ENCODE peak calls at places on chromosomes 6 and 20, in five cellular contexts. G is activated naive CD8-positive, alpha-beta T cell treated with anti-CD3 and anti-CD28 coated beads, Interleukin-2, amount 50 U/mL, for 24 hours; B is smooth muscle cell of the brain vasculature; J is heart right ventricle; L is heart left ventricle. N is an unnamed sample.
A peak's percentile ranks its signal among the peaks of the same experiment; 100 is the strongest.

GRCh38 chr6:72739368-72739779 is 117.5 kb downstream of the KCNQ5 start:
- DNase-seq in G (no peak), B (no peak), J (no peak), L (no peak), N (no peak)

GRCh38 chr20:41509801-41510200 is 108.4 kb downstream of the CHD6 start:
- DNase-seq in G (no peak), B (no peak), J (peak; percentile 31), L (peak; percentile 59), N (no peak)

GRCh38 chr6:123716506-123716905 is 79.8 kb upstream of the TRDN start:
- DNase-seq in G (no peak), B (no peak), J (no peak), L (no peak), N (no peak)

GRCh38 chr20:11807070-11807741 is 110.5 kb upstream of the BTBD3 start:
- DNase-seq in G (no peak), B (peak; percentile 40), J (no peak), L (no peak), N (no peak)

GRCh38 chr6:41713161-41713649 is 22.2 kb downstream of the TFEB start:
- DNase-seq in G (no peak), B (no peak), J (peak; percentile 77), L (peak; percentile 73), N (no peak)

GRCh38 chr6:52013035-52013434 is 74.4 kb downstream of the PKHD1 start:
- DNase-seq in G (no peak), B (no peak), J (no peak), L (no peak), N (no peak)

GRCh38 chr6:24122139-24122538 is 3.9 kb upstream of the NRSN1 start:
- DNase-seq in G (no peak), B (no peak), J (no peak), L (no peak), N (no peak)

GRCh38 chr6:134619789-134620188 is 301.9 kb upstream of the SGK1 start:
- DNase-seq in G (no peak), B (peak; percentile 44), J (no peak), L (no peak), N (no peak)

GRCh38 chr6:43807228-43808061 is 37.4 kb downstream of the VEGFA start:
- DNase-seq in G (no peak), B (no peak), J (no peak), L (no peak), N (no peak)

GRCh38 chr6:138560130-138560850 is 61.0 kb upstream of the NHSL1 start:
- DNase-seq in G (no peak), B (no peak), J (no peak), L (no peak), N (no peak)

GRCh38 chr20:1094706-1095220 is 23.6 kb upstream of the PSMF1 start:
- DNase-seq in G (no peak), B (no peak), J (no peak), L (no peak), N (no peak)

GRCh38 chr6:46189726-46190125 is 18.9 kb upstream of the ENPP5 start:
- DNase-seq in G (no peak), B (no peak), J (no peak), L (no peak), N (no peak)

GRCh38 chr6:63805808-63806572 is 170.4 kb downstream of the PHF3 start:
- DNase-seq in G (no peak), B (no peak), J (no peak), L (no peak), N (no peak)

GRCh38 chr20:6583134-6583738 is 184.2 kb upstream of the BMP2 start:
- DNase-seq in G (no peak), B (no peak), J (peak; percentile 47), L (peak; percentile 32), N (no peak)

GRCh38 chr20:51563597-51564332 is 21.2 kb upstream of the NFATC2 start:
- DNase-seq in G (peak; percentile 31), B (peak; percentile 64), J (peak; percentile 73), L (peak; percentile 72), N (no peak)

GRCh38 chr6:112562348-112563220 is 215.5 kb downstream of the RFPL4B start:
- DNase-seq in G (no peak), B (no peak), J (no peak), L (no peak), N (no peak)

GRCh38 chr6:42428326-42429041 is 23.2 kb downstream of the TRERF1 start:
- DNase-seq in G (no peak), B (no peak), J (peak; percentile 55), L (peak; percentile 76), N (no peak)

GRCh38 chr6:7087491-7087979 is 20.2 kb upstream of the RREB1 start:
- DNase-seq in G (peak; percentile 30), B (no peak), J (no peak), L (no peak), N (no peak)

GRCh38 chr6:32852018-32852843 is 1.3 kb downstream of the TAP1 start:
- DNase-seq in G (no peak), B (no peak), J (peak; percentile 52), L (no peak), N (no peak)

GRCh38 chr6:84284428-84285033 is 57.1 kb upstream of the CEP162 start:
- DNase-seq in G (no peak), B (no peak), J (no peak), L (no peak), N (no peak)

GRCh38 chr6:63802606-63803206 is 167.1 kb downstream of the PHF3 start:
- DNase-seq in G (no peak), B (no peak), J (no peak), L (no peak), N (no peak)

GRCh38 chr20:39117486-39117885 is 155.3 kb downstream of the DHX35 start:
- DNase-seq in G (no peak), B (no peak), J (no peak), L (no peak), N (no peak)

GRCh38 chr20:50369225-50370035 is 140.8 kb upstream of the PTPN1 start:
- DNase-seq in G (no peak), B (no peak), J (no peak), L (no peak), N (no peak)

GRCh38 chr20:41734506-41734945 is 116.3 kb upstream of the CHD6 start:
- DNase-seq in G (peak; percentile 29), B (peak; percentile 1), J (peak; percentile 24), L (no peak), N (peak; percentile 19)

GRCh38 chr6:159929819-159930218 is 39.0 kb downstream of the MAS1 start:
- DNase-seq in G (peak; percentile 42), B (no peak), J (peak; percentile 36), L (peak; percentile 36), N (peak; percentile 20)

GRCh38 chr6:43517503-43518357 is 841 bp downstream of the POLR1C start:
- DNase-seq in G (no peak), B (no peak), J (no peak), L (no peak), N (no peak)

GRCh38 chr6:105402090-105402980 is 547 bp downstream of the PREP start:
- DNase-seq in G (no peak), B (peak; percentile 4), J (peak; percentile 23), L (no peak), N (peak; percentile 25)

GRCh38 chr6:1831030-1831429 is 221.3 kb downstream of the FOXC1 start:
- DNase-seq in G (no peak), B (no peak), J (no peak), L (no peak), N (no peak)

GRCh38 chr20:61354501-61354900 is 102.4 kb downstream of the CDH4 start:
- DNase-seq in G (no peak), B (no peak), J (no peak), L (no peak), N (no peak)

GRCh38 chr6:38833320-38833719 is 118.2 kb downstream of the DNAH8 start:
- DNase-seq in G (no peak), B (no peak), J (no peak), L (no peak), N (no peak)

GRCh38 chr20:11987526-11987925 is 69.8 kb downstream of the BTBD3 start:
- DNase-seq in G (no peak), B (no peak), J (no peak), L (no peak), N (no peak)

GRCh38 chr20:327946-328563 is 2.7 kb downstream of the SOX12 start:
- DNase-seq in G (no peak), B (no peak), J (no peak), L (no peak), N (no peak)

GRCh38 chr6:123091091-123091895 is 95.3 kb downstream of the CLVS2 start:
- DNase-seq in G (no peak), B (peak; percentile 29), J (no peak), L (no peak), N (no peak)

GRCh38 chr6:149566372-149567193 is at the start of gene GINM1:
- DNase-seq in G (peak; percentile 56), B (no peak), J (peak; percentile 34), L (peak; percentile 54), N (peak; percentile 52)

GRCh38 chr6:43940393-43941087 is 170.5 kb downstream of the VEGFA start:
- DNase-seq in G (no peak), B (no peak), J (no peak), L (no peak), N (no peak)

GRCh38 chr6:42041131-42042055 is 8.9 kb upstream of the TAF8 start:
- DNase-seq in G (no peak), B (no peak), J (peak; percentile 63), L (no peak), N (no peak)

N was measured in stimulated activated naive B cell treated with anti-CD40 and anti-IgM and Interleukin-4, amounts not matched to agents 10 μg/mL and 1 μg/mL and 100 μg/mL, for 72 hours.